ENCODE peak calls at places on chromosomes 16 and 17, in nine cellular contexts. J is body of pancreas; L is pancreas; K is WTC11; O is neural progenitor cell; R is tibial nerve; H is CD8-positive, alpha-beta T cell; C is right lobe of liver; D is epithelial cell of esophagus. T is an unnamed sample.

GRCh38 chr16:27474921-27475320 is 72.9 kb downstream of the IL21R start:
- DNase-seq in J (no peak), L (peak), K (no peak), O (no peak), R (no peak), H (no peak), C (no peak), D (no peak), T (no peak)

GRCh38 chr16:76614255-76614654 is 337.1 kb downstream of the CNTNAP4 start:
- DNase-seq in J (peak), L (no peak), K (no peak), O (no peak), R (no peak), H (no peak), C (no peak), D (no peak), T (no peak)

GRCh38 chr17:28552201-28552999 is at the start of gene UNC119:
- DNase-seq in J (peak), L (peak), K (peak), O (peak), R (peak), H (peak), C (peak), D (peak), T (peak)

GRCh38 chr16:79965718-79966117 is 365.2 kb upstream of the MAF start:
- DNase-seq in J (no peak), L (no peak), K (no peak), O (no peak), R (no peak), H (no peak), C (no peak), D (no peak), T (no peak)

GRCh38 chr17:81336296-81336929 is 41.3 kb upstream of the SLC38A10 start:
- DNase-seq in J (no peak), L (peak), K (no peak), O (no peak), R (no peak), H (no peak), C (no peak), D (no peak), T (no peak)

GRCh38 chr17:82531431-82531881 is 11.9 kb downstream of the FOXK2 start:
- DNase-seq in J (no peak), L (no peak), K (no peak), O (no peak), R (no peak), H (no peak), C (no peak), D (peak), T (no peak)

GRCh38 chr16:15887283-15887682 is 1.1 kb downstream of the CEP20 start:
- DNase-seq in J (no peak), L (no peak), K (no peak), O (no peak), R (no peak), H (no peak), C (no peak), D (peak), T (no peak)

GRCh38 chr16:57165483-57165882 is 20.4 kb downstream of the PSME3IP1 start:
- DNase-seq in J (no peak), L (no peak), K (no peak), O (no peak), R (no peak), H (no peak), C (no peak), D (no peak), T (no peak)

GRCh38 chr16:52825882-52826281 is 226.8 kb downstream of the CHD9NB start:
- DNase-seq in J (peak), L (no peak), K (no peak), O (no peak), R (no peak), H (no peak), C (no peak), D (peak), T (no peak)

GRCh38 chr16:11253009-11253994 is 2.7 kb downstream of the SOCS1 start:
- DNase-seq in J (no peak), L (no peak), K (no peak), O (no peak), R (no peak), H (no peak), C (no peak), D (no peak), T (no peak)

GRCh38 chr17:9360610-9361571 is 214.7 kb downstream of the STX8 start:
- DNase-seq in J (peak), L (no peak), K (no peak), O (no peak), R (no peak), H (no peak), C (peak), D (peak), T (no peak)

GRCh38 chr17:68600123-68600880 is 865 bp downstream of the FAM20A start:
- DNase-seq in J (peak), L (peak), K (peak), O (peak), R (no peak), H (no peak), C (peak), D (peak), T (no peak)
- TF ChIP-seq CTCF in J (no peak), L (no peak), K (no peak), O (peak), R (no peak), H (no peak), C (peak), D (peak), T (peak)

GRCh38 chr16:20107086-20107485 is 33.4 kb upstream of the GPR139 start:
- DNase-seq in J (no peak), L (no peak), K (no peak), O (no peak), R (no peak), H (no peak), C (no peak), D (no peak), T (no peak)

GRCh38 chr16:20099375-20099774 is 25.7 kb upstream of the GPR139 start:
- DNase-seq in J (no peak), L (no peak), K (no peak), O (no peak), R (no peak), H (no peak), C (no peak), D (no peak), T (no peak)

GRCh38 chr16:20102521-20102920 is 28.8 kb upstream of the GPR139 start:
- DNase-seq in J (no peak), L (no peak), K (no peak), O (no peak), R (no peak), H (no peak), C (no peak), D (no peak), T (no peak)

GRCh38 chr16:20104563-20105183 is 31.0 kb upstream of the GPR139 start:
- DNase-seq in J (no peak), L (no peak), K (no peak), O (no peak), R (no peak), H (no peak), C (no peak), D (no peak), T (no peak)

GRCh38 chr16:20102021-20102420 is 28.3 kb upstream of the GPR139 start:
- DNase-seq in J (no peak), L (no peak), K (no peak), O (no peak), R (no peak), H (no peak), C (no peak), D (no peak), T (no peak)
- TF ChIP-seq CTCF in J (no peak), L (no peak), K (no peak), O (no peak), R (no peak), H (no peak), C (no peak), D (no peak), T (no peak)

GRCh38 chr17:17815436-17816200 is 21.2 kb downstream of the SREBF1 start:
- DNase-seq in J (no peak), L (no peak), K (no peak), O (no peak), R (no peak), H (no peak), C (no peak), D (no peak), T (no peak)

GRCh38 chr17:17818088-17818526 is 18.7 kb downstream of the SREBF1 start:
- DNase-seq in J (no peak), L (no peak), K (no peak), O (no peak), R (no peak), H (no peak), C (no peak), D (peak), T (peak)

GRCh38 chr17:17816240-17816814 is 20.5 kb downstream of the SREBF1 start:
- DNase-seq in J (no peak), L (no peak), K (no peak), O (no peak), R (no peak), H (no peak), C (no peak), D (no peak), T (no peak)

GRCh38 chr17:17817552-17817947 is 19.2 kb downstream of the SREBF1 start:
- DNase-seq in J (no peak), L (no peak), K (no peak), O (no peak), R (no peak), H (no peak), C (no peak), D (no peak), T (no peak)

DNA sequence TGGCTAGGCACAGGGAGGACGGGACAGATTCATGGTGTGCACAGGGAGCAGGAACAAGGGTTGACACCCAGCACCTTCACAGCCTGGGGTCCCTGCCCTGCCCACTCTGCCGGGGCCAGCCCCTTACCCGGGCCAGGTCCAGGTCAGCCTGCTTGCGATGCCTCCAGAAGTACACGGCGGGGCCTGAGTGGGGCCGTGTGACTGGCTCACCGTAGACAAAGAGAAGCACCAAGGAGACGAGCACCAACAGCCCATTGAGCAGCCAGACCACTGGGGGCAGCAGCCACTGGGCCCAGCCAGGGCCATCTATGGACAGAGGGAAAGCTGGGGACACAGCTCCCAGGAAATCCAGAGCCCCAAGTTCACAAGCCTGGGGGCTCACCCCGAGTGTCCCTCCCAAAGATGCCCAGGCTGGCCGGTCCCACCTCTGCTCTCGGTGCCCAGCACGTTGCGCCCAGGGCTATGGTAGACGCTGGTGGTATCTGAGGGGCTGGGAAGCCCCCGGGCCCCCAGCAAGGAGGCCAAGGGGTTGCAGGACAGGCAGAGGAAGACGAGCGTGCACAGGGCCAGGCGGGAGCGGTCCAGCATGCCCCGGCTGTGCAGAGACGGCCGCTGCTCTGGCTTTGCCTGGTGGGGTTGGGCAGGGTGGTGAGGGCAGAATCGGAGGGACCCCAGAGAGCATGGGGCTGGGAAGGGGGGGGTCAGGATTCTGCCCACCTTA is 19.8 kb downstream of the SREBF1 start:
- DNase-seq in J (no peak), L (no peak), K (no peak), O (no peak), R (no peak), H (no peak), C (no peak), D (no peak), T (no peak)
- TF ChIP-seq CTCF in J (no peak), L (no peak), K (no peak), O (no peak), R (no peak), H (no peak), C (no peak), D (no peak), T (no peak)

GRCh38 chr17:78332991-78333390 is 26.9 kb downstream of the SOCS3 start:
- DNase-seq in J (no peak), L (no peak), K (no peak), O (no peak), R (no peak), H (no peak), C (no peak), D (no peak), T (no peak)
- TF ChIP-seq CTCF in J (no peak), L (no peak), K (no peak), O (no peak), R (no peak), H (no peak), C (no peak), D (no peak), T (no peak)

GRCh38 chr16:55843105-55843395 is 10.2 kb upstream of the CES1 start:
- DNase-seq in J (no peak), L (no peak), K (no peak), O (no peak), R (no peak), H (no peak), C (no peak), D (no peak), T (no peak)
- TF ChIP-seq CTCF in J (no peak), L (peak), K (no peak), O (no peak), R (no peak), H (peak), C (no peak), D (no peak), T (no peak)

DNA sequence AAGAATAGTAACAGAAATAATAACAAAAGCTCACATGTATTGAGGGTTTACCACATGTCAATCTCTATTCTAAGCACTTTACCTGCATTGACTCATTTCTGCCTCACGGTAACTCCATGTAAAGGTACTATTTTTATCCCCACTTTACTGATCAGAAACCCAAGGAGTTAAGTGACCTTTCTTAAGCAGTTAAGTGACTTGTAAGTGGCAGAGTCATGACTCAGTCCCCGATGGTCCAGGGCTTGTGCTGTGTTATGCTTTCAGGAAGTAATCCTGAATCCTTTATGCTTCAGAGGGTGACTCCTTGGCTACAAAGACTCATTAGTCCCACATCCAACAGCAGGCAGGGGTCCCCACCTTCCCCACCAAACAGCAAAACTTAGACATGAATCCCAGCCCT is 66.5 kb downstream of the MRM1 start:
- DNase-seq in J (no peak), L (no peak), K (no peak), O (no peak), R (no peak), H (no peak), C (no peak), D (peak), T (no peak)
- TF ChIP-seq CTCF in J (no peak), L (no peak), K (no peak), O (no peak), R (no peak), H (no peak), C (no peak), D (no peak), T (no peak)

T was measured in D721Med.